ENCODE peak calls at places on chromosomes 5 and 9, in seven cellular contexts. R, A, J, Y, N, M and C are unnamed samples.

GRCh38 chr5:132504746-132505145 is 14.2 kb upstream of the IRF1 start:
- DNase-seq in R (no peak), A (no peak), J (no peak), Y (no peak), N (no peak), M (no peak), C (no peak)

GRCh38 chr5:42636425-42636824 is 120.2 kb upstream of the CCDC152 start:
- DNase-seq in R (peak), A (peak), J (no peak), Y (no peak), N (no peak), M (peak), C (no peak)

GRCh38 chr5:61344187-61344944 is 12.3 kb downstream of the ZSWIM6 start:
- DNase-seq in R (no peak), A (no peak), J (no peak), Y (no peak), N (no peak), M (no peak), C (no peak)

GRCh38 chr5:55856511-55857246 is 5.5 kb downstream of the IL31RA start:
- DNase-seq in R (no peak), A (no peak), J (no peak), Y (no peak), N (no peak), M (no peak), C (no peak)

GRCh38 chr5:177540438-177540837 is 13.9 kb downstream of the FAM193B start:
- DNase-seq in R (no peak), A (no peak), J (no peak), Y (no peak), N (no peak), M (no peak), C (no peak)

GRCh38 chr5:119362714-119363113 is 6.9 kb downstream of the TNFAIP8 start:
- DNase-seq in R (no peak), A (no peak), J (no peak), Y (no peak), N (no peak), M (no peak), C (no peak)

GRCh38 chr9:98885575-98886292 is 58.0 kb upstream of the COL15A1 start:
- DNase-seq in R (no peak), A (no peak), J (no peak), Y (no peak), N (no peak), M (no peak), C (no peak)

GRCh38 chr9:32401471-32401870 is 17.0 kb downstream of the ACO1 start:
- DNase-seq in R (no peak), A (no peak), J (no peak), Y (no peak), N (no peak), M (no peak), C (no peak)

GRCh38 chr5:58094031-58094430 is 365.9 kb downstream of the PLK2 start:
- DNase-seq in R (no peak), A (peak), J (no peak), Y (no peak), N (no peak), M (no peak), C (no peak)

GRCh38 chr9:121700165-121700830 is 48.9 kb downstream of the DAB2IP start:
- DNase-seq in R (peak), A (peak), J (peak), Y (no peak), N (peak), M (peak), C (peak)

GRCh38 chr9:124258765-124259272 is 1.1 kb downstream of the NEK6 start:
- DNase-seq in R (no peak), A (peak), J (no peak), Y (no peak), N (no peak), M (no peak), C (no peak)

GRCh38 chr5:60487885-60488425 is 212.0 kb downstream of the DEPDC1B start:
- DNase-seq in R (peak), A (peak), J (no peak), Y (no peak), N (no peak), M (no peak), C (peak)

GRCh38 chr5:160961761-160962160 is 109.8 kb upstream of the ATP10B start:
- DNase-seq in R (no peak), A (no peak), J (no peak), Y (no peak), N (no peak), M (no peak), C (no peak)

GRCh38 chr5:54743997-54744788 is 226.6 kb downstream of the SNX18 start:
- DNase-seq in R (no peak), A (peak), J (peak), Y (peak), N (no peak), M (peak), C (peak)

GRCh38 chr5:142782976-142783539 is 12.9 kb downstream of the ARHGAP26 start:
- DNase-seq in R (no peak), A (no peak), J (no peak), Y (no peak), N (no peak), M (peak), C (no peak)

GRCh38 chr5:160556886-160557285 is 135.2 kb downstream of the PTTG1 start:
- DNase-seq in R (no peak), A (peak), J (no peak), Y (no peak), N (no peak), M (no peak), C (no peak)

GRCh38 chr5:163730206-163730782 is 224.9 kb downstream of the MAT2B start:
- DNase-seq in R (peak), A (no peak), J (no peak), Y (no peak), N (no peak), M (no peak), C (no peak)

GRCh38 chr9:137241490-137242328 is 622 bp downstream of the TUBB4B start:
- DNase-seq in R (no peak), A (peak), J (peak), Y (no peak), N (no peak), M (peak), C (no peak)

GRCh38 chr5:118791986-118792734 is 196.2 kb downstream of the DTWD2 start:
- DNase-seq in R (peak), A (peak), J (no peak), Y (peak), N (peak), M (peak), C (peak)

GRCh38 chr5:108484035-108484434 is 102.1 kb upstream of the FBXL17 start:
- DNase-seq in R (no peak), A (no peak), J (no peak), Y (no peak), N (no peak), M (no peak), C (no peak)

GRCh38 chr9:133141833-133142594 is 21.0 kb upstream of the RALGDS start:
- DNase-seq in R (no peak), A (no peak), J (peak), Y (no peak), N (peak), M (no peak), C (no peak)

GRCh38 chr9:8845376-8845775 is 1045.8 kb upstream of the DMAC1 start:
- DNase-seq in R (no peak), A (no peak), J (no peak), Y (no peak), N (peak), M (no peak), C (no peak)

GRCh38 chr5:96199713-96200183 is 233.3 kb downstream of the PCSK1 start:
- DNase-seq in R (no peak), A (no peak), J (no peak), Y (no peak), N (no peak), M (no peak), C (no peak)

GRCh38 chr5:125033602-125034001 is 287.2 kb upstream of the ZNF608 start:
- DNase-seq in R (no peak), A (no peak), J (no peak), Y (no peak), N (no peak), M (no peak), C (no peak)

GRCh38 chr9:16461231-16461840 is 409.1 kb downstream of the BNC2 start:
- DNase-seq in R (no peak), A (no peak), J (no peak), Y (no peak), N (no peak), M (no peak), C (no peak)

GRCh38 chr5:3277590-3278196 is 317.9 kb upstream of the IRX1 start:
- DNase-seq in R (no peak), A (no peak), J (no peak), Y (no peak), N (no peak), M (no peak), C (no peak)

GRCh38 chr9:12884736-12885395 is 110.0 kb downstream of the LURAP1L start:
- DNase-seq in R (peak), A (peak), J (no peak), Y (peak), N (peak), M (peak), C (peak)

GRCh38 chr9:122800066-122801060 is at the start of gene OR1K1:
- DNase-seq in R (no peak), A (no peak), J (no peak), Y (no peak), N (no peak), M (no peak), C (no peak)

GRCh38 chr5:171365351-171365750 is 22.3 kb upstream of the NPM1 start:
- DNase-seq in R (no peak), A (peak), J (no peak), Y (no peak), N (no peak), M (no peak), C (peak)